ENCODE peak calls at places on chromosome 18, in nine cellular contexts. One of them, this sample, is unnamed.

GRCh38 chr18:57030417-57030816 is 116.5 kb upstream of the BOD1L2 start:
- DNase-seq in WTC11: no peak
- DNase-seq in Calu3: no peak
- DNase-seq in GM06990: no peak
- DNase-seq in epithelial cell of esophagus: no peak
- DNase-seq in HCT116: no peak
- DNase-seq in body of pancreas: no peak
- DNase-seq in MCF 10A: no peak
- DNase-seq in BE2C: no peak
- DNase-seq in this sample: no peak

GRCh38 chr18:10114727-10115463 is 201.1 kb downstream of the VAPA start:
- DNase-seq in GM06990: no peak
- DNase-seq in Calu3: no peak
- DNase-seq in WTC11: no peak
- DNase-seq in BE2C: no peak
- DNase-seq in HCT116: no peak
- DNase-seq in MCF 10A: no peak
- DNase-seq in body of pancreas: no peak
- DNase-seq in epithelial cell of esophagus: no peak
- DNase-seq in this sample: no peak

GRCh38 chr18:21703241-21703820 is 1.2 kb downstream of the ABHD3 start:
- DNase-seq in epithelial cell of esophagus: peak; percentile 59
- DNase-seq in MCF 10A: peak; percentile 26
- DNase-seq in Calu3: peak; percentile 45
- DNase-seq in GM06990: peak; percentile 62
- DNase-seq in WTC11: peak; percentile 17
- DNase-seq in BE2C: no peak
- DNase-seq in HCT116: no peak
- DNase-seq in body of pancreas: peak; percentile 13
- DNase-seq in this sample: no peak

GRCh38 chr18:64720781-64721464 is 572.0 kb upstream of the LINC00305 start:
- DNase-seq in HCT116: no peak
- DNase-seq in WTC11: peak; percentile 8
- DNase-seq in Calu3: no peak
- DNase-seq in epithelial cell of esophagus: no peak
- DNase-seq in body of pancreas: peak; percentile 75
- DNase-seq in BE2C: no peak
- DNase-seq in MCF 10A: no peak
- DNase-seq in GM06990: no peak
- DNase-seq in this sample: no peak

GRCh38 chr18:21463718-21464117 is 136.8 kb downstream of the ESCO1 start:
- DNase-seq in WTC11: no peak
- DNase-seq in BE2C: no peak
- DNase-seq in MCF 10A: no peak
- DNase-seq in HCT116: no peak
- DNase-seq in GM06990: no peak
- DNase-seq in body of pancreas: no peak
- DNase-seq in Calu3: no peak
- DNase-seq in epithelial cell of esophagus: no peak
- DNase-seq in this sample: no peak

GRCh38 chr18:22609642-22610041 is 191.9 kb upstream of the CTAGE1 start:
- DNase-seq in Calu3: peak; percentile 64
- DNase-seq in body of pancreas: peak; percentile 45
- DNase-seq in HCT116: no peak
- DNase-seq in MCF 10A: peak; percentile 38
- DNase-seq in GM06990: no peak
- DNase-seq in WTC11: no peak
- DNase-seq in BE2C: no peak
- DNase-seq in epithelial cell of esophagus: peak; percentile 30
- DNase-seq in this sample: no peak

GRCh38 chr18:35582899-35583558 is 1.5 kb downstream of the GALNT1 start:
- DNase-seq in GM06990: no peak
- DNase-seq in HCT116: no peak
- DNase-seq in Calu3: no peak
- DNase-seq in MCF 10A: peak; percentile 11
- DNase-seq in body of pancreas: no peak
- DNase-seq in BE2C: peak; percentile 4
- DNase-seq in epithelial cell of esophagus: peak; percentile 28
- DNase-seq in WTC11: no peak
- DNase-seq in this sample: no peak

GRCh38 chr18:46260016-46260878 is 156.1 kb downstream of the HAUS1 start:
- DNase-seq in body of pancreas: no peak
- DNase-seq in HCT116: no peak
- DNase-seq in epithelial cell of esophagus: peak; percentile 78
- DNase-seq in WTC11: no peak
- DNase-seq in GM06990: no peak
- DNase-seq in BE2C: no peak
- DNase-seq in MCF 10A: no peak
- DNase-seq in Calu3: no peak
- DNase-seq in this sample: no peak

GRCh38 chr18:12691021-12691420 is 11.5 kb downstream of the CEP76 start:
- DNase-seq in MCF 10A: no peak
- DNase-seq in GM06990: no peak
- DNase-seq in WTC11: no peak
- DNase-seq in Calu3: no peak
- DNase-seq in body of pancreas: no peak
- DNase-seq in HCT116: no peak
- DNase-seq in BE2C: no peak
- DNase-seq in epithelial cell of esophagus: no peak
- DNase-seq in this sample: no peak

GRCh38 chr18:8926464-8926863 is 176.0 kb upstream of the NDUFV2 start:
- DNase-seq in GM06990: no peak
- DNase-seq in body of pancreas: no peak
- DNase-seq in epithelial cell of esophagus: no peak
- DNase-seq in MCF 10A: no peak
- DNase-seq in WTC11: no peak
- DNase-seq in Calu3: no peak
- DNase-seq in BE2C: no peak
- DNase-seq in HCT116: no peak
- DNase-seq in this sample: no peak

GRCh38 chr18:5197032-5197434 is at the start of gene AKAIN1:
- DNase-seq in epithelial cell of esophagus: peak; percentile 40
- DNase-seq in BE2C: peak; percentile 3
- DNase-seq in body of pancreas: peak; percentile 29
- DNase-seq in GM06990: peak; percentile 20
- DNase-seq in MCF 10A: no peak
- DNase-seq in HCT116: no peak
- DNase-seq in Calu3: no peak
- DNase-seq in WTC11: peak; percentile 76
- DNase-seq in this sample: no peak

GRCh38 chr18:26736301-26736700 is 129.2 kb downstream of the AQP4 start:
- DNase-seq in GM06990: no peak
- DNase-seq in MCF 10A: no peak
- DNase-seq in HCT116: no peak
- DNase-seq in epithelial cell of esophagus: no peak
- DNase-seq in WTC11: no peak
- DNase-seq in body of pancreas: no peak
- DNase-seq in Calu3: no peak
- DNase-seq in BE2C: no peak
- DNase-seq in this sample: no peak

GRCh38 chr18:1659190-1659589 is 754.5 kb downstream of the ADCYAP1 start:
- DNase-seq in GM06990: no peak
- DNase-seq in BE2C: no peak
- DNase-seq in MCF 10A: no peak
- DNase-seq in HCT116: no peak
- DNase-seq in Calu3: no peak
- DNase-seq in WTC11: no peak
- DNase-seq in epithelial cell of esophagus: no peak
- DNase-seq in body of pancreas: no peak
- DNase-seq in this sample: no peak

GRCh38 chr18:54964741-54965140 is 5.5 kb upstream of the CCDC68 start:
- DNase-seq in GM06990: no peak
- DNase-seq in HCT116: no peak
- DNase-seq in epithelial cell of esophagus: no peak
- DNase-seq in BE2C: no peak
- DNase-seq in WTC11: no peak
- DNase-seq in body of pancreas: no peak
- DNase-seq in MCF 10A: no peak
- DNase-seq in Calu3: no peak
- DNase-seq in this sample: no peak

GRCh38 chr18:34219651-34220050 is 5.1 kb downstream of the NOL4 start:
- DNase-seq in epithelial cell of esophagus: no peak
- DNase-seq in WTC11: no peak
- DNase-seq in BE2C: peak; percentile 75
- DNase-seq in MCF 10A: no peak
- DNase-seq in HCT116: no peak
- DNase-seq in GM06990: no peak
- DNase-seq in Calu3: no peak
- DNase-seq in body of pancreas: no peak
- DNase-seq in this sample: no peak

GRCh38 chr18:50749945-50750344 is 69.9 kb downstream of the MRO start:
- DNase-seq in MCF 10A: no peak
- DNase-seq in WTC11: no peak
- DNase-seq in GM06990: no peak
- DNase-seq in Calu3: no peak
- DNase-seq in body of pancreas: no peak
- DNase-seq in BE2C: no peak
- DNase-seq in epithelial cell of esophagus: no peak
- DNase-seq in HCT116: no peak
- DNase-seq in this sample: no peak

DNA sequence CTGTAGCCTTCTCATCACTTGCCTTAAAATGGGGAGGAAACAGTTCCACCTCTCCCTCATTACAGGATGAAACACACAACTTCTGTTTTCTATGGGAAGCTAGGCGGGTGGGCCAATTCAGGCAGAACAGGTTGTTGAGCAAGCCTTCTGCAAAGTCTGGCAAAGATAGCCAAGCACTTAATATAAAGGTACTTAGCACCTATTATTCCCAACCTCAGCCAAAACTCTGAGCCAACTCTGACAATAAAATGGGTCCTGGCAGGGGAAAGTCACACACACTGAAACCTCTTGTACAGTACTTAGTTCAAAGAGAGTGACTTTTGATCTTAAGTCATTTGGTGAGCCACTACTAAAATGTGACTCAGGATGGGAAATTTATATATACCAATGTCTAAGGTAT is 15.8 kb upstream of the SOCS6 start:
- DNase-seq in epithelial cell of esophagus: peak; percentile 59
- DNase-seq in HCT116: no peak
- DNase-seq in GM06990: no peak
- DNase-seq in WTC11: no peak
- DNase-seq in body of pancreas: no peak
- DNase-seq in Calu3: no peak
- DNase-seq in BE2C: no peak
- DNase-seq in MCF 10A: no peak
- DNase-seq in this sample: no peak
- TF ChIP-seq CTCF in epithelial cell of esophagus: no peak
- TF ChIP-seq CTCF in HCT116: no peak
- TF ChIP-seq CTCF in GM06990: no peak
- TF ChIP-seq CTCF in WTC11: no peak
- TF ChIP-seq CTCF in body of pancreas: no peak
- TF ChIP-seq CTCF in Calu3: no peak
- TF ChIP-seq CTCF in BE2C: no peak
- TF ChIP-seq CTCF in MCF 10A: no peak
- TF ChIP-seq CTCF in this sample: no peak

GRCh38 chr18:31825772-31826171 is 65.1 kb upstream of the SLC25A52 start:
- DNase-seq in WTC11: peak; percentile 81
- DNase-seq in Calu3: no peak
- DNase-seq in MCF 10A: no peak
- DNase-seq in GM06990: no peak
- DNase-seq in epithelial cell of esophagus: no peak
- DNase-seq in HCT116: no peak
- DNase-seq in body of pancreas: no peak
- DNase-seq in BE2C: no peak
- DNase-seq in this sample: no peak

GRCh38 chr18:31821452-31822171 is 60.9 kb upstream of the SLC25A52 start:
- DNase-seq in WTC11: no peak
- DNase-seq in MCF 10A: no peak
- DNase-seq in Calu3: no peak
- DNase-seq in HCT116: no peak
- DNase-seq in epithelial cell of esophagus: no peak
- DNase-seq in body of pancreas: no peak
- DNase-seq in GM06990: no peak
- DNase-seq in BE2C: no peak
- DNase-seq in this sample: no peak

GRCh38 chr18:31819106-31819924 is 58.6 kb upstream of the SLC25A52 start:
- DNase-seq in body of pancreas: no peak
- DNase-seq in epithelial cell of esophagus: peak; percentile 64
- DNase-seq in WTC11: no peak
- DNase-seq in Calu3: no peak
- DNase-seq in GM06990: no peak
- DNase-seq in HCT116: peak; percentile 39
- DNase-seq in MCF 10A: peak; percentile 62
- DNase-seq in BE2C: no peak
- DNase-seq in this sample: no peak

DNA sequence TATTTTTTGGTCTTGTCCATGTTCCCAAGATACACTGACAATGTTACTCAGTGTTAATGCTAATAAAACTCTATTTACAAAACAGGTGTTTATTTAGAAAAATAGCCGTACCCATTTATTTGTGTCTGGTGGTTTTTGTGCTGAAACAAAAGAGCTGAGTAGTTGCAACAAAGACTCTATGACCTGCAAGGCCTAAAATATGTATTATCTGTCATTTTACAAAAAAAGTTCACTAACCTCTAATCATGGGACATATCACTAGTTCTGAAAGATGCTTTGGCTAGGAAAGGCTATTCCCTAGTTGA is 59.2 kb upstream of the SLC25A52 start:
- DNase-seq in MCF 10A: no peak
- DNase-seq in GM06990: no peak
- DNase-seq in body of pancreas: no peak
- DNase-seq in epithelial cell of esophagus: no peak
- DNase-seq in WTC11: no peak
- DNase-seq in Calu3: no peak
- DNase-seq in HCT116: no peak
- DNase-seq in BE2C: no peak
- DNase-seq in this sample: no peak
- TF ChIP-seq CTCF in MCF 10A: no peak
- TF ChIP-seq CTCF in GM06990: no peak
- TF ChIP-seq CTCF in body of pancreas: no peak
- TF ChIP-seq CTCF in epithelial cell of esophagus: no peak
- TF ChIP-seq CTCF in WTC11: no peak
- TF ChIP-seq CTCF in Calu3: no peak
- TF ChIP-seq CTCF in HCT116: no peak
- TF ChIP-seq CTCF in BE2C: no peak
- TF ChIP-seq CTCF in this sample: no peak

DNA sequence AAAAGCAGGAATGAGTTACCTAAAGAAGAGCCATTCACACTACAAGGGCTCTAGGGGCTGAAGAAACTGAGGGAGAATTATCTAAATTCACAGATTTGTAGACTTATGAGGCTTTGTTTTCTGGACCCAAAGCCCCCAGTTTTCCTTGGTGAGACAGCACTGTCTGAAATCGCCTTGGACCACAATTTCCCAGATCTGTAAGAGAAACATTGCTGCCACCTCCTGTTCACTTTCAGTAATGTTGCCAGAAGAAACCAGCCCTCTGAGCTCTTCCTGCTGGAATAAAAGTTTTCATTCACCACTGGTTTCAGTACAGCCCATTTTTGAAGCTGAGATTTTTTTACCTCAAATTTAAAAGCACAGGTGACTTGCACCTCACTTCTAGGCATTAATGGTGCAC is 169.2 kb downstream of the CDH20 start:
- DNase-seq in MCF 10A: peak; percentile 61
- DNase-seq in BE2C: peak; percentile 28
- DNase-seq in epithelial cell of esophagus: peak; percentile 64
- DNase-seq in GM06990: no peak
- DNase-seq in HCT116: peak; percentile 35
- DNase-seq in body of pancreas: peak; percentile 30
- DNase-seq in WTC11: peak; percentile 37
- DNase-seq in Calu3: peak; percentile 60
- DNase-seq in this sample: peak; percentile 56
- TF ChIP-seq CTCF in MCF 10A: peak; percentile 66
- TF ChIP-seq CTCF in BE2C: peak; percentile 59
- TF ChIP-seq CTCF in epithelial cell of esophagus: peak; percentile 79
- TF ChIP-seq CTCF in GM06990: peak; percentile 61
- TF ChIP-seq CTCF in HCT116: peak; percentile 60
- TF ChIP-seq CTCF in body of pancreas: peak; percentile 66
- TF ChIP-seq CTCF in WTC11: peak; percentile 54
- TF ChIP-seq CTCF in Calu3: peak; percentile 54
- TF ChIP-seq CTCF in this sample: peak; percentile 82

GRCh38 chr18:69636529-69637301 is 236.0 kb downstream of the DOK6 start:
- DNase-seq in WTC11: peak; percentile 56
- DNase-seq in epithelial cell of esophagus: no peak
- DNase-seq in body of pancreas: no peak
- DNase-seq in Calu3: no peak
- DNase-seq in HCT116: no peak
- DNase-seq in GM06990: no peak
- DNase-seq in BE2C: peak; percentile 19
- DNase-seq in MCF 10A: no peak
- DNase-seq in this sample: no peak
- TF ChIP-seq CTCF in WTC11: no peak
- TF ChIP-seq CTCF in epithelial cell of esophagus: no peak
- TF ChIP-seq CTCF in body of pancreas: peak; percentile 33
- TF ChIP-seq CTCF in Calu3: no peak
- TF ChIP-seq CTCF in HCT116: no peak
- TF ChIP-seq CTCF in GM06990: peak; percentile 41
- TF ChIP-seq CTCF in BE2C: peak; percentile 32
- TF ChIP-seq CTCF in MCF 10A: no peak
- TF ChIP-seq CTCF in this sample: peak; percentile 33

This sample was measured in D721Med.